ENCODE peak calls at places on chromosomes 13 and 19, in eight cellular contexts. R is amniotic stem cell; L is T-helper 1 cell; V is kidney glomerular epithelial cell; U is ovary; N is mucosa of descending colon; W is stimulated activated CD4-positive, alpha-beta T cell treated with anti-CD3 and anti-CD28 coated beads, Interleukin-12 subunit alpha, Interleukin-12 subunit beta, amount 100 ng/mL, for 48 hours; J is adipocyte. K is an unnamed sample.

GRCh38 chr19:19064811-19065745 is 1.3 kb downstream of the SLC25A42 start:
- DNase-seq in R (no peak), L (no peak), V (no peak), U (no peak), N (no peak), W (peak), J (peak), K (no peak)

GRCh38 chr13:29594310-29594709 is 1.2 kb downstream of the SLC7A1 start:
- DNase-seq in R (peak), L (no peak), V (peak), U (peak), N (no peak), W (peak), J (peak), K (peak)

GRCh38 chr19:5618591-5618990 is 4.0 kb downstream of the SAFB2 start:
- DNase-seq in R (no peak), L (no peak), V (no peak), U (no peak), N (no peak), W (no peak), J (no peak), K (no peak)

GRCh38 chr13:109869312-109870237 is 83.2 kb upstream of the IRS2 start:
- DNase-seq in R (no peak), L (no peak), V (peak), U (peak), N (peak), W (no peak), J (no peak), K (peak)

GRCh38 chr19:35665604-35666003 is 713 bp upstream of the UPK1A start:
- DNase-seq in R (no peak), L (no peak), V (no peak), U (no peak), N (no peak), W (no peak), J (no peak), K (no peak)

GRCh38 chr19:34985249-34986022 is 14.7 kb upstream of the GRAMD1A start:
- DNase-seq in R (no peak), L (no peak), V (no peak), U (no peak), N (no peak), W (no peak), J (no peak), K (peak)

GRCh38 chr13:39637890-39638289 is 17.6 kb upstream of the COG6 start:
- DNase-seq in R (no peak), L (no peak), V (no peak), U (no peak), N (no peak), W (no peak), J (no peak), K (no peak)

GRCh38 chr13:113209880-113210421 is 538 bp downstream of the CUL4A start:
- DNase-seq in R (no peak), L (peak), V (peak), U (peak), N (peak), W (peak), J (peak), K (no peak)

GRCh38 chr13:51525567-51526165 is 58.6 kb upstream of the WDFY2 start:
- DNase-seq in R (no peak), L (no peak), V (no peak), U (no peak), N (no peak), W (no peak), J (peak), K (no peak)

GRCh38 chr13:110334256-110334655 is 27.2 kb downstream of the COL4A2 start:
- DNase-seq in R (no peak), L (no peak), V (peak), U (no peak), N (no peak), W (no peak), J (no peak), K (no peak)

GRCh38 chr13:49356224-49356623 is 87.6 kb downstream of the CAB39L start:
- DNase-seq in R (peak), L (no peak), V (peak), U (no peak), N (no peak), W (no peak), J (peak), K (no peak)

GRCh38 chr13:23824355-23824754 is 64.8 kb downstream of the MIPEP start:
- DNase-seq in R (no peak), L (no peak), V (no peak), U (no peak), N (no peak), W (no peak), J (no peak), K (no peak)

GRCh38 chr19:3025516-3025890 is 3.6 kb downstream of the TLE2 start:
- DNase-seq in R (no peak), L (no peak), V (no peak), U (no peak), N (no peak), W (no peak), J (no peak), K (no peak)

GRCh38 chr13:50116430-50116973 is 101.3 kb downstream of the KCNRG start:
- DNase-seq in R (no peak), L (no peak), V (no peak), U (no peak), N (no peak), W (no peak), J (peak), K (no peak)